ENCODE peak calls at places on chromosomes 12 and 14, in seven cellular contexts. N, C, X, I, Z, P and L are unnamed samples.

GRCh38 chr12:106138646-106139421 is at the start of gene NUAK1:
- DNase-seq in I (no peak), Z (peak; percentile 48), X (no peak), C (peak; percentile 84), P (peak; percentile 87), N (no peak), L (no peak)

GRCh38 chr12:75905975-75906374 is 125.6 kb downstream of the PHLDA1 start:
- DNase-seq in X (no peak), P (no peak), I (no peak), Z (no peak), C (no peak), N (no peak), L (no peak)

GRCh38 chr12:4440187-4440941 is 5.3 kb downstream of the FGF6 start:
- DNase-seq in P (no peak), I (no peak), C (no peak), N (no peak), X (no peak), Z (no peak), L (no peak)

GRCh38 chr12:71546322-71546861 is 106.8 kb downstream of the LGR5 start:
- DNase-seq in C (no peak), P (no peak), X (no peak), N (no peak), I (no peak), Z (no peak), L (no peak)

GRCh38 chr14:21476526-21476924 is 234 bp downstream of the RAB2B start:
- DNase-seq in I (no peak), C (no peak), N (peak; percentile 55), Z (no peak), X (no peak), P (peak; percentile 88), L (no peak)

GRCh38 chr12:22610148-22610547 is 14.8 kb upstream of the ETNK1 start:
- DNase-seq in I (no peak), C (no peak), X (no peak), Z (no peak), P (no peak), N (no peak), L (no peak)

GRCh38 chr12:55700255-55701018 is 7.3 kb downstream of the ITGA7 start:
- DNase-seq in X (no peak), P (peak; percentile 74), Z (no peak), N (no peak), C (no peak), I (no peak), L (no peak)

GRCh38 chr12:19190292-19191031 is 60.9 kb downstream of the PLEKHA5 start:
- DNase-seq in X (no peak), C (no peak), Z (no peak), I (no peak), N (no peak), P (no peak), L (no peak)

GRCh38 chr14:98786456-98786855 is 485.5 kb downstream of the BCL11B start:
- DNase-seq in Z (no peak), P (no peak), I (no peak), X (no peak), C (no peak), N (no peak), L (no peak)

GRCh38 chr14:40656301-40656700 is 950.4 kb upstream of the LRFN5 start:
- DNase-seq in X (no peak), P (no peak), N (no peak), Z (no peak), I (no peak), C (no peak), L (no peak)

GRCh38 chr12:11649413-11650278 is at the start of gene ETV6:
- DNase-seq in X (peak; percentile 87), P (peak; percentile 75), Z (peak; percentile 80), N (peak; percentile 45), C (peak; percentile 96), I (peak; percentile 89), L (no peak)

GRCh38 chr12:68837215-68837614 is 29.2 kb downstream of the MDM2 start:
- DNase-seq in I (no peak), X (no peak), P (no peak), Z (no peak), N (no peak), C (no peak), L (no peak)
- H3K36me3 ChIP-seq in I (peaks cover 96% of the 10 kb centered on the region), X (peaks cover 27% of the 10 kb centered on the region), P (peaks cover 96% of the 10 kb centered on the region), Z (peaks cover 91% of the 10 kb centered on the region), N (peaks cover 38% of the 10 kb centered on the region), C (peaks cover 40% of the 10 kb centered on the region), L (peaks cover 4% of the 10 kb centered on the region)

GRCh38 chr14:51253880-51254279 is 13.8 kb downstream of the TMX1 start:
- DNase-seq in C (no peak), P (no peak), N (no peak), X (no peak), I (no peak), Z (no peak), L (no peak)
- H3K36me3 ChIP-seq in C (no peaks in the 10 kb centered on the region), P (peaks cover 83% of the 10 kb centered on the region), N (peaks cover 44% of the 10 kb centered on the region), X (peaks cover 3% of the 10 kb centered on the region), I (peaks cover 98% of the 10 kb centered on the region), Z (peaks cover 55% of the 10 kb centered on the region), L (no peaks in the 10 kb centered on the region)

DNA sequence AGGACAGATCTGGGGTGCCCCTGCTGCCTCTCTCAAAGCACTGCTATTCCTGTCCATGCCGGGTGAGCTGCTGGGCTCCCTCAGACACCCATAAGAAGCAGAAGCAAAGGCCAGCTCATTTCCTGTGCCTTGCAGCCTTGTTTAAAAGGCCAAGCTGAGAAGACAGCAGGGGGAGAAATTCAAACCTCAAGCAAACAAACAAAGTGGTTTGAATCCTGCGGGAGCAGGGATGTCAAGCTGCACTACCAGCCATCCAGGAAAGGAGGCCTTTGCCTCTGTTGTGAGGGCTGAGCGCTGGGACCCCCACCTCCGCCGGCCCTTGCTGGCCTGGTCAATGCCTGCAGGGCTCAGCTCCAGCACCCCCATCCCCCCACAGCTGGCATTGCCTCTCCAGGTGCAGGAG is 176.5 kb downstream of the PIWIL1 start:
- DNase-seq in C (no peak), Z (no peak), P (no peak), X (no peak), I (no peak), N (no peak), L (no peak)
- H3K36me3 ChIP-seq in C (no peaks in the 10 kb centered on the region), Z (no peaks in the 10 kb centered on the region), P (no peaks in the 10 kb centered on the region), X (no peaks in the 10 kb centered on the region), I (no peaks in the 10 kb centered on the region), N (no peaks in the 10 kb centered on the region), L (no peaks in the 10 kb centered on the region)

DNA sequence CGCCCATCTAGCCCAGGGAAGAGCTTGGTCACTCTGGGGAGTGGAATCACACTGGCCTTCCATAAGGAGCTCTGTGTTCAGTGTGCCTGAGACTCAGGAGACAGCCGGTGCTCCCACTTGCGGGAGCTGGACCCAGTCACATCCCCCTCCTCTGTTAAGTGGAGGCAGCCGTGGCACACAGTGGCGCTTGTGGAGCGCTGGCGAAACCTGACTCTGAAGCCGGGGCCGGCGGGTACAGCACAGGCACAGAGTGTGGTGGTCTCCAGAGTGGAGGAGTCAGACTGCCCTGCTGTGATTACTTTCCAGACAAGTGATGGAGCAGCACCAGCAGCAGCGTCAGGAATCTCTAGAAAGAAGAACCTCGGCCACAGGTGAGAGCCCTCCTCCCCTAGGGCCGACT is 33.0 kb downstream of the DEGS2 start:
- DNase-seq in X (no peak), N (no peak), C (no peak), Z (no peak), P (no peak), I (no peak), L (no peak)
- H3K36me3 ChIP-seq in X (peaks cover 62% of the 10 kb centered on the region), N (no peaks in the 10 kb centered on the region), C (no peaks in the 10 kb centered on the region), Z (peaks cover 53% of the 10 kb centered on the region), P (peaks cover 15% of the 10 kb centered on the region), I (peaks cover 67% of the 10 kb centered on the region), L (no peaks in the 10 kb centered on the region)

GRCh38 chr12:49565956-49566265 is 2.0 kb downstream of the MCRS1 start:
- DNase-seq in N (no peak), C (no peak), Z (no peak), X (no peak), P (no peak), I (no peak), L (no peak)

GRCh38 chr12:49562831-49563230 is 5.1 kb downstream of the MCRS1 start:
- DNase-seq in Z (no peak), X (no peak), I (no peak), P (no peak), C (no peak), N (no peak), L (no peak)

GRCh38 chr12:49565119-49565955 is 2.6 kb downstream of the MCRS1 start:
- DNase-seq in X (no peak), C (no peak), Z (no peak), N (no peak), I (no peak), P (peak; percentile 78), L (no peak)

GRCh38 chr12:49566361-49566760 is 1.6 kb downstream of the MCRS1 start:
- DNase-seq in P (no peak), C (no peak), N (no peak), X (no peak), Z (no peak), I (no peak), L (no peak)

GRCh38 chr12:49564241-49565118 is 3.5 kb downstream of the MCRS1 start:
- DNase-seq in X (no peak), Z (no peak), N (no peak), I (no peak), P (no peak), C (no peak), L (no peak)
- H3K36me3 ChIP-seq in X (peaks cover 35% of the 10 kb centered on the region), Z (peaks cover 70% of the 10 kb centered on the region), N (peaks cover 51% of the 10 kb centered on the region), I (peaks cover 60% of the 10 kb centered on the region), P (peaks cover 54% of the 10 kb centered on the region), C (peaks cover 3% of the 10 kb centered on the region), L (peaks cover 18% of the 10 kb centered on the region)

GRCh38 chr12:2826721-2827515 is 7.9 kb downstream of the NRIP2 start:
- DNase-seq in I (no peak), C (no peak), P (no peak), N (no peak), X (no peak), Z (no peak), L (no peak)
- H3K36me3 ChIP-seq in I (peaks cover 80% of the 10 kb centered on the region), C (peaks cover 3% of the 10 kb centered on the region), P (peaks cover 98% of the 10 kb centered on the region), N (peaks cover 49% of the 10 kb centered on the region), X (peaks cover 34% of the 10 kb centered on the region), Z (peaks cover 90% of the 10 kb centered on the region), L (peaks cover 6% of the 10 kb centered on the region)

GRCh38 chr14:35956376-35957000 is 130.3 kb downstream of the BRMS1L start:
- DNase-seq in I (no peak), P (no peak), X (no peak), Z (no peak), N (no peak), C (no peak), L (no peak)
- H3K36me3 ChIP-seq in I (no peaks in the 10 kb centered on the region), P (no peaks in the 10 kb centered on the region), X (no peaks in the 10 kb centered on the region), Z (no peaks in the 10 kb centered on the region), N (no peaks in the 10 kb centered on the region), C (no peaks in the 10 kb centered on the region), L (no peaks in the 10 kb centered on the region)